ENCODE peak calls at places on chromosomes 16 and 17, in nine cellular contexts. One of them, this sample, is unnamed.
A peak's percentile ranks its signal among the peaks of the same experiment; 100 is the strongest.

GRCh38 chr16:89656435-89657121 is 930 bp downstream of the CHMP1A start:
- DNase-seq in IMR-90: no peak
- DNase-seq in A549: no peak
- DNase-seq in Karpas-422: no peak
- DNase-seq in CD8-positive, alpha-beta memory T cell: peak; percentile 56
- DNase-seq in cardiac muscle cell: no peak
- DNase-seq in right cardiac atrium: peak; percentile 57
- DNase-seq in breast epithelium: no peak
- DNase-seq in DND-41: no peak
- DNase-seq in this sample: peak; percentile 53

GRCh38 chr17:40345161-40346034 is 19.1 kb downstream of the GJD3 start:
- DNase-seq in IMR-90: peak; percentile 51
- DNase-seq in cardiac muscle cell: peak; percentile 87
- DNase-seq in right cardiac atrium: peak; percentile 95
- DNase-seq in CD8-positive, alpha-beta memory T cell: peak; percentile 70
- DNase-seq in A549: peak; percentile 72
- DNase-seq in DND-41: no peak
- DNase-seq in Karpas-422: no peak
- DNase-seq in breast epithelium: no peak
- DNase-seq in this sample: peak; percentile 81

GRCh38 chr17:73551756-73552155 is 92.5 kb downstream of the SDK2 start:
- DNase-seq in DND-41: no peak
- DNase-seq in Karpas-422: no peak
- DNase-seq in A549: no peak
- DNase-seq in IMR-90: no peak
- DNase-seq in CD8-positive, alpha-beta memory T cell: no peak
- DNase-seq in breast epithelium: no peak
- DNase-seq in right cardiac atrium: no peak
- DNase-seq in cardiac muscle cell: no peak
- DNase-seq in this sample: no peak

GRCh38 chr17:36842231-36842630 is 95.0 kb upstream of the LHX1 start:
- DNase-seq in CD8-positive, alpha-beta memory T cell: no peak
- DNase-seq in IMR-90: no peak
- DNase-seq in cardiac muscle cell: no peak
- DNase-seq in A549: no peak
- DNase-seq in right cardiac atrium: no peak
- DNase-seq in breast epithelium: no peak
- DNase-seq in Karpas-422: no peak
- DNase-seq in DND-41: no peak
- DNase-seq in this sample: no peak

GRCh38 chr17:70185280-70185679 is 15.9 kb downstream of the KCNJ2 start:
- DNase-seq in IMR-90: no peak
- DNase-seq in right cardiac atrium: no peak
- DNase-seq in A549: no peak
- DNase-seq in CD8-positive, alpha-beta memory T cell: no peak
- DNase-seq in breast epithelium: no peak
- DNase-seq in cardiac muscle cell: no peak
- DNase-seq in DND-41: no peak
- DNase-seq in Karpas-422: no peak
- DNase-seq in this sample: no peak

GRCh38 chr16:4327782-4328579 is 12.1 kb downstream of the GLIS2 start:
- DNase-seq in right cardiac atrium: peak; percentile 93
- DNase-seq in A549: no peak
- DNase-seq in Karpas-422: peak; percentile 82
- DNase-seq in DND-41: no peak
- DNase-seq in IMR-90: peak; percentile 69
- DNase-seq in cardiac muscle cell: peak; percentile 92
- DNase-seq in breast epithelium: peak; percentile 84
- DNase-seq in CD8-positive, alpha-beta memory T cell: peak; percentile 66
- DNase-seq in this sample: peak; percentile 89

GRCh38 chr17:57051886-57052342 is 33.1 kb upstream of the AKAP1 start:
- DNase-seq in right cardiac atrium: no peak
- DNase-seq in DND-41: no peak
- DNase-seq in cardiac muscle cell: no peak
- DNase-seq in Karpas-422: no peak
- DNase-seq in IMR-90: no peak
- DNase-seq in breast epithelium: no peak
- DNase-seq in CD8-positive, alpha-beta memory T cell: no peak
- DNase-seq in A549: no peak
- DNase-seq in this sample: no peak

GRCh38 chr16:57038151-57038550 is 48.8 kb downstream of the NLRC5 start:
- DNase-seq in right cardiac atrium: no peak
- DNase-seq in Karpas-422: no peak
- DNase-seq in CD8-positive, alpha-beta memory T cell: no peak
- DNase-seq in cardiac muscle cell: no peak
- DNase-seq in DND-41: no peak
- DNase-seq in breast epithelium: no peak
- DNase-seq in IMR-90: peak; percentile 63
- DNase-seq in A549: no peak
- DNase-seq in this sample: no peak

GRCh38 chr16:24652803-24653202 is 76.6 kb upstream of the TNRC6A start:
- DNase-seq in right cardiac atrium: no peak
- DNase-seq in DND-41: no peak
- DNase-seq in breast epithelium: no peak
- DNase-seq in cardiac muscle cell: no peak
- DNase-seq in A549: no peak
- DNase-seq in CD8-positive, alpha-beta memory T cell: no peak
- DNase-seq in Karpas-422: no peak
- DNase-seq in IMR-90: peak; percentile 31
- DNase-seq in this sample: no peak

GRCh38 chr17:32688221-32688620 is 188.7 kb downstream of the MYO1D start:
- DNase-seq in A549: no peak
- DNase-seq in CD8-positive, alpha-beta memory T cell: no peak
- DNase-seq in IMR-90: no peak
- DNase-seq in DND-41: no peak
- DNase-seq in Karpas-422: no peak
- DNase-seq in right cardiac atrium: no peak
- DNase-seq in breast epithelium: no peak
- DNase-seq in cardiac muscle cell: no peak
- DNase-seq in this sample: no peak

GRCh38 chr17:14068542-14069250 is 608 bp upstream of the COX10 start:
- DNase-seq in Karpas-422: peak; percentile 47
- DNase-seq in CD8-positive, alpha-beta memory T cell: no peak
- DNase-seq in IMR-90: no peak
- DNase-seq in cardiac muscle cell: no peak
- DNase-seq in A549: peak; percentile 14
- DNase-seq in DND-41: no peak
- DNase-seq in right cardiac atrium: no peak
- DNase-seq in breast epithelium: no peak
- DNase-seq in this sample: no peak

GRCh38 chr17:78745407-78746088 is 36.5 kb downstream of the CYTH1 start:
- DNase-seq in right cardiac atrium: no peak
- DNase-seq in DND-41: peak; percentile 20
- DNase-seq in IMR-90: peak; percentile 49
- DNase-seq in Karpas-422: peak; percentile 69
- DNase-seq in breast epithelium: no peak
- DNase-seq in CD8-positive, alpha-beta memory T cell: no peak
- DNase-seq in A549: peak; percentile 55
- DNase-seq in cardiac muscle cell: peak; percentile 53
- DNase-seq in this sample: peak; percentile 37

GRCh38 chr16:88064889-88065746 is 113.9 kb downstream of the BANP start:
- DNase-seq in right cardiac atrium: no peak
- DNase-seq in CD8-positive, alpha-beta memory T cell: no peak
- DNase-seq in A549: no peak
- DNase-seq in cardiac muscle cell: no peak
- DNase-seq in Karpas-422: no peak
- DNase-seq in IMR-90: no peak
- DNase-seq in DND-41: no peak
- DNase-seq in breast epithelium: no peak
- DNase-seq in this sample: no peak

GRCh38 chr17:63762106-63763078 is 11.0 kb downstream of the CCDC47 start:
- DNase-seq in right cardiac atrium: no peak
- DNase-seq in IMR-90: no peak
- DNase-seq in cardiac muscle cell: no peak
- DNase-seq in breast epithelium: no peak
- DNase-seq in CD8-positive, alpha-beta memory T cell: no peak
- DNase-seq in Karpas-422: no peak
- DNase-seq in A549: no peak
- DNase-seq in DND-41: no peak
- DNase-seq in this sample: no peak

DNA sequence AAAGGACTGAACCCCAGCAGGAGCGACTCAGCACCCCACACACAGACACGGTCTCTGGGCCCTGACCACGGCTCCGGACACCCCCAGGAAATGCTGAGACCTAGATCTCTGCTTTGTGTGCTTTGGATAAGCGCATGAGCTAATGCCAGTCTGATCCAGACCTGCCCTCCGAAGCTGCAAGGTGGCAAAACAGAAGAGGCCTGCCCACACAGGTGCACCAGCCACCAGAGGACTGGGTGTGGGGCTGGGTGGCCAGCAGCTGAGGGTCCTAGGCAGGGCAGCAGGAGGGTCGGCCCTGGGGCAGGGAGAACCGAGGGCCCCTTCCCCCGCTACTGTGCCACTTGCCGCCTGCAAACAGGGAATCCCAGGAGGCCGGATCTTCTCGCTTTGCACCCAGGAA is 30.7 kb upstream of the EIF1 start:
- DNase-seq in right cardiac atrium: no peak
- DNase-seq in CD8-positive, alpha-beta memory T cell: no peak
- DNase-seq in breast epithelium: no peak
- DNase-seq in cardiac muscle cell: no peak
- DNase-seq in DND-41: no peak
- DNase-seq in IMR-90: no peak
- DNase-seq in Karpas-422: no peak
- DNase-seq in A549: no peak
- DNase-seq in this sample: no peak
- H3K4me1 ChIP-seq in right cardiac atrium: no peaks in the 10 kb centered on the region
- H3K4me1 ChIP-seq in CD8-positive, alpha-beta memory T cell: no peaks in the 10 kb centered on the region
- H3K4me1 ChIP-seq in breast epithelium: peaks cover 39% of the 10 kb centered on the region
- H3K4me1 ChIP-seq in cardiac muscle cell: no peaks in the 10 kb centered on the region
- H3K4me1 ChIP-seq in DND-41: no peaks in the 10 kb centered on the region
- H3K4me1 ChIP-seq in IMR-90: no peaks in the 10 kb centered on the region
- H3K4me1 ChIP-seq in Karpas-422: peaks cover 4% of the 10 kb centered on the region
- H3K4me1 ChIP-seq in A549: peaks cover 25% of the 10 kb centered on the region
- H3K4me1 ChIP-seq in this sample: no peaks in the 10 kb centered on the region

GRCh38 chr17:49575524-49576120 is at the start of gene NXPH3:
- DNase-seq in A549: peak; percentile 64
- DNase-seq in breast epithelium: peak; percentile 72
- DNase-seq in Karpas-422: no peak
- DNase-seq in IMR-90: peak; percentile 19
- DNase-seq in cardiac muscle cell: peak; percentile 85
- DNase-seq in CD8-positive, alpha-beta memory T cell: peak; percentile 66
- DNase-seq in DND-41: no peak
- DNase-seq in right cardiac atrium: peak; percentile 89
- DNase-seq in this sample: peak; percentile 84
- H3K27ac ChIP-seq in A549: peak within 1 kb of the TSS; percentile 48
- H3K27ac ChIP-seq in breast epithelium: peak within 1 kb of the TSS; percentile 54
- H3K27ac ChIP-seq in Karpas-422: no peak within 1 kb of the TSS
- H3K27ac ChIP-seq in IMR-90: no peak within 1 kb of the TSS
- H3K27ac ChIP-seq in cardiac muscle cell: no peak within 1 kb of the TSS
- H3K27ac ChIP-seq in CD8-positive, alpha-beta memory T cell: no peak within 1 kb of the TSS
- H3K27ac ChIP-seq in DND-41: no peak within 1 kb of the TSS
- H3K27ac ChIP-seq in right cardiac atrium: peak within 1 kb of the TSS; percentile 66
- H3K27ac ChIP-seq in this sample: peak within 1 kb of the TSS; percentile 68

DNA sequence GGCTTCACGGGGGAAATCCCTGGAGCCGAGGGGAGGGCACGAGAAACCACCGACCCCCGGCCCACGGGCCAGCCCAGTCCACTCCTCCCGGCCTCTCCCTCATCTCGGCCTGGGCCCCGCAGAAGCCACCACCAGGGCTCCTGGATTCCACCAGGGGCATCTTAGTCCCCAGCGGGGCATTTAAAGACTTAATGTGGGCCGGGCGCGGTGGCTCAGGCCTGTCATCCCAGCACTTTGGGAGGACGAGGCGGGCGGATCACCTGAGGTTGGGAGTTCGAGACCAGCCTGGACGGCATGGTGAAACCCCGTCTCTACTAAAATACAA is 24.1 kb upstream of the ABR start:
- DNase-seq in IMR-90: no peak
- DNase-seq in A549: no peak
- DNase-seq in Karpas-422: no peak
- DNase-seq in cardiac muscle cell: no peak
- DNase-seq in DND-41: no peak
- DNase-seq in right cardiac atrium: no peak
- DNase-seq in breast epithelium: no peak
- DNase-seq in CD8-positive, alpha-beta memory T cell: no peak
- DNase-seq in this sample: no peak
- H3K4me1 ChIP-seq in IMR-90: no peaks in the 10 kb centered on the region
- H3K4me1 ChIP-seq in A549: no peaks in the 10 kb centered on the region
- H3K4me1 ChIP-seq in Karpas-422: peaks cover 34% of the 10 kb centered on the region
- H3K4me1 ChIP-seq in cardiac muscle cell: no peaks in the 10 kb centered on the region
- H3K4me1 ChIP-seq in DND-41: peaks cover 3% of the 10 kb centered on the region
- H3K4me1 ChIP-seq in right cardiac atrium: no peaks in the 10 kb centered on the region
- H3K4me1 ChIP-seq in breast epithelium: no peaks in the 10 kb centered on the region
- H3K4me1 ChIP-seq in CD8-positive, alpha-beta memory T cell: peaks cover 39% of the 10 kb centered on the region
- H3K4me1 ChIP-seq in this sample: peaks cover 2% of the 10 kb centered on the region

DNA sequence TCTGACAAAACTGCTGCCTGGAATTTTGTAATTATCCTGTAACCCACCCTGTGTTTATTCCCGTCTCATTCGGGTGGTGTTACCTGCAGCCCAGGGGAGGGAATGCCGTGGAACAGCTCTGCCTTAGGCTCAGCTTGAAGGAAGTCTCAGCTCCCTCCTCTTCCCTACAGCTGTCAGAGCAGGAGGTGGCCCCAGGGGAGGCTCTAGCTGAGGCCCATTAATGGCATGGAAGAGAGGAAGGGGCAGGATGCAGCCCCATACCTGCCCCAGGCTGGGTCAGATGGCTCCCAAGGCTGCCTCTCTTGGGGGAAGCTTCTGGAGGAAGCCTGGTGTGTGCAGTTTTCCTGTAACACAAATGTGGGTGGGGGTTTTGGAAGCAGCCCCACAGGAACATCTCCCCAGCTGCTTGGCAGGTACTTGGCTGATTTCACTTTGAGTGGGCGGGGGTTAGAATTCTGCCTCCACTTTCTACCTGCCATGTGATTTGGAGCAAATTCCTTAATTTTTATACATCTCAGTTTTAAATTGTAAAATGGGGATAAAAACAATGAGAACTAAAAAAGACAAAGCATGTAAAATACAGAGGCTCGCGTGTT is 103.9 kb downstream of the MGAT5B start:
- DNase-seq in CD8-positive, alpha-beta memory T cell: no peak
- DNase-seq in IMR-90: no peak
- DNase-seq in A549: no peak
- DNase-seq in breast epithelium: no peak
- DNase-seq in DND-41: no peak
- DNase-seq in Karpas-422: no peak
- DNase-seq in right cardiac atrium: no peak
- DNase-seq in cardiac muscle cell: no peak
- DNase-seq in this sample: no peak
- H3K27ac ChIP-seq in CD8-positive, alpha-beta memory T cell: no peak overlapping the region
- H3K27ac ChIP-seq in IMR-90: no peak overlapping the region
- H3K27ac ChIP-seq in A549: no peak overlapping the region
- H3K27ac ChIP-seq in breast epithelium: no peak overlapping the region
- H3K27ac ChIP-seq in DND-41: no peak overlapping the region
- H3K27ac ChIP-seq in Karpas-422: no peak overlapping the region
- H3K27ac ChIP-seq in right cardiac atrium: no peak overlapping the region
- H3K27ac ChIP-seq in cardiac muscle cell: no peak overlapping the region
- H3K27ac ChIP-seq in this sample: no peak overlapping the region

DNA sequence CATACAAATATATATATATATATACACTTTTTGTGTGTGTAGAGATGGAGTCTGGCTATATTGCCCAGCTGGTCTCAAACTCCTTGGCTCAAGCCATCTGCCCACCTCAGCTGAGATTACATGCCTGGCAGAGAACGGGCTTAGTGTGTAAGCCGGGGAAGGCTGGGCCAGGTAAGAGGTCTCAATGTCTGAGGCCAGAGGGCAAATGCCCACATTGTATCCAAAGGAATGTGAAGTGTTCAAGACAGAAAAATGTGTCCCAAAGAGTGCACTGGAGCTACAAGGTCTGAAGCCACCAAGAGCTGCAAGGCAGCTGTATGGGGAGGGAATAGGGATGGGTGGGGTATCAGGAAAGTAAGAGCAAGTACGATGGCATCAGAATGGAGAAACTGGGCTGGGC is 8.8 kb downstream of the CD2BP2 start:
- DNase-seq in IMR-90: no peak
- DNase-seq in right cardiac atrium: no peak
- DNase-seq in breast epithelium: no peak
- DNase-seq in A549: no peak
- DNase-seq in cardiac muscle cell: no peak
- DNase-seq in CD8-positive, alpha-beta memory T cell: no peak
- DNase-seq in Karpas-422: peak; percentile 27
- DNase-seq in DND-41: no peak
- DNase-seq in this sample: no peak
- H3K4me1 ChIP-seq in IMR-90: no peaks in the 10 kb centered on the region
- H3K4me1 ChIP-seq in right cardiac atrium: no peaks in the 10 kb centered on the region
- H3K4me1 ChIP-seq in breast epithelium: no peaks in the 10 kb centered on the region
- H3K4me1 ChIP-seq in A549: peaks cover 1% of the 10 kb centered on the region
- H3K4me1 ChIP-seq in cardiac muscle cell: no peaks in the 10 kb centered on the region
- H3K4me1 ChIP-seq in CD8-positive, alpha-beta memory T cell: peaks cover 3% of the 10 kb centered on the region
- H3K4me1 ChIP-seq in Karpas-422: peaks cover 31% of the 10 kb centered on the region
- H3K4me1 ChIP-seq in DND-41: peaks cover 2% of the 10 kb centered on the region
- H3K4me1 ChIP-seq in this sample: no peaks in the 10 kb centered on the region